ENCODE peak calls at places on chromosome 20, in six cellular contexts. G is RWPE2, K is transverse colon, S is HCT116, V is coronary artery, F is MCF 10A. T is an unnamed sample.

GRCh38 chr20:24580006-24580405 is 110.6 kb downstream of the SYNDIG1 start:
- DNase-seq in V (peak), S (no peak), G (no peak), F (no peak), K (no peak), T (no peak)

GRCh38 chr20:51678041-51678697 is 90.0 kb downstream of the ATP9A start:
- DNase-seq in S (no peak), V (no peak), F (no peak), K (no peak), G (no peak), T (no peak)

GRCh38 chr20:46376196-46376785 is 30.1 kb downstream of the ELMO2 start:
- DNase-seq in V (no peak), S (no peak), G (no peak), K (no peak), F (no peak), T (no peak)

GRCh38 chr20:63035284-63036185 is 28.8 kb upstream of the BHLHE23 start:
- DNase-seq in G (peak), V (no peak), K (no peak), S (no peak), F (no peak), T (no peak)

GRCh38 chr20:12270863-12271262 is 353.2 kb downstream of the BTBD3 start:
- DNase-seq in V (no peak), G (no peak), S (no peak), F (peak), K (no peak), T (no peak)

GRCh38 chr20:23246682-23247664 is 103.6 kb upstream of the NXT1 start:
- DNase-seq in G (no peak), V (peak), K (no peak), S (no peak), F (no peak), T (no peak)

GRCh38 chr20:10863337-10864060 is 189.7 kb upstream of the JAG1 start:
- DNase-seq in K (no peak), S (peak), V (no peak), F (peak), G (no peak), T (no peak)

GRCh38 chr20:21505810-21506530 is 7.9 kb downstream of the NKX2-2 start:
- DNase-seq in K (peak), F (no peak), V (peak), S (peak), G (no peak), T (no peak)

GRCh38 chr20:1146957-1147356 is 28.6 kb downstream of the PSMF1 start:
- DNase-seq in V (no peak), S (no peak), G (no peak), K (no peak), F (no peak), T (no peak)

GRCh38 chr20:37907677-37908397 is 4.9 kb downstream of the VSTM2L start:
- DNase-seq in K (no peak), F (peak), V (no peak), G (no peak), S (no peak), T (peak)

GRCh38 chr20:52379723-52380336 is 188.3 kb upstream of the ZFP64 start:
- DNase-seq in F (peak), K (peak), S (no peak), V (no peak), G (no peak), T (no peak)

GRCh38 chr20:9829835-9830234 is 9.0 kb downstream of the PAK5 start:
- DNase-seq in F (no peak), G (no peak), K (no peak), V (no peak), S (no peak), T (no peak)

GRCh38 chr20:57323034-57323433 is 6.6 kb upstream of the SPO11 start:
- DNase-seq in S (no peak), F (peak), G (peak), V (no peak), K (peak), T (no peak)

GRCh38 chr20:48406462-48407235 is 421.1 kb downstream of the PREX1 start:
- DNase-seq in K (no peak), V (no peak), S (no peak), G (no peak), F (no peak), T (no peak)

GRCh38 chr20:51481311-51481997 is 61.1 kb downstream of the NFATC2 start:
- DNase-seq in S (no peak), F (no peak), G (peak), K (no peak), V (no peak), T (no peak)

GRCh38 chr20:33666293-33667244 is at the start of gene ACTL10:
- DNase-seq in G (peak), S (no peak), V (peak), K (peak), F (peak), T (peak)

GRCh38 chr20:58482416-58482815 is 32.8 kb downstream of the APCDD1L start:
- DNase-seq in F (no peak), V (no peak), G (no peak), S (no peak), K (no peak), T (no peak)

GRCh38 chr20:59902470-59902869 is 31.0 kb downstream of the SYCP2 start:
- DNase-seq in G (no peak), S (no peak), V (no peak), F (no peak), K (no peak), T (no peak)

GRCh38 chr20:49951160-49951559 is 15.0 kb downstream of the RNF114 start:
- DNase-seq in V (no peak), K (no peak), S (no peak), G (no peak), F (peak), T (no peak)

GRCh38 chr20:54843891-54844290 is 368.5 kb downstream of the DOK5 start:
- DNase-seq in V (no peak), K (no peak), S (no peak), F (no peak), G (no peak), T (no peak)

GRCh38 chr20:48015943-48016723 is 230.9 kb upstream of the SULF2 start:
- DNase-seq in S (no peak), K (no peak), G (peak), V (no peak), F (peak), T (peak)

GRCh38 chr20:48832423-48832735 is 4.6 kb upstream of the PREX1 start:
- DNase-seq in K (peak), S (no peak), V (peak), F (no peak), G (no peak), T (no peak)

GRCh38 chr20:38833154-38833856 is 27.8 kb downstream of the PPP1R16B start:
- DNase-seq in G (no peak), V (peak), S (no peak), F (no peak), K (no peak), T (no peak)

GRCh38 chr20:25044660-25045342 is 13.1 kb downstream of the ACSS1 start:
- DNase-seq in V (peak), K (no peak), F (no peak), S (no peak), G (peak), T (no peak)

GRCh38 chr20:2814587-2815051 is at the start of gene C20orf141:
- DNase-seq in S (no peak), K (peak), G (peak), F (peak), V (peak), T (peak)

GRCh38 chr20:58179432-58180099 is 48.9 kb downstream of the ANKRD60 start:
- DNase-seq in V (no peak), S (no peak), G (no peak), F (peak), K (peak), T (peak)

GRCh38 chr20:37545516-37545915 is 17.8 kb upstream of the BLCAP start:
- DNase-seq in G (no peak), K (no peak), S (no peak), V (no peak), F (no peak), T (no peak)

GRCh38 chr20:9966966-9967365 is 67.8 kb upstream of the ANKEF1 start:
- DNase-seq in F (peak), K (no peak), V (no peak), S (no peak), G (no peak), T (no peak)

GRCh38 chr20:1633535-1633934 is 13.7 kb upstream of the SIRPB1 start:
- DNase-seq in V (no peak), K (no peak), F (peak), S (peak), G (no peak), T (no peak)

GRCh38 chr20:39913274-39913673 is 775.8 kb downstream of the MAFB start:
- DNase-seq in F (no peak), V (no peak), K (no peak), S (no peak), G (no peak), T (no peak)

GRCh38 chr20:57468523-57469417 is 56.2 kb downstream of the CTCFL start:
- DNase-seq in S (no peak), V (no peak), G (no peak), F (no peak), K (no peak), T (no peak)

GRCh38 chr20:50172347-50173013 is 18.1 kb upstream of the CEBPB start:
- DNase-seq in G (peak), F (no peak), S (no peak), V (no peak), K (peak), T (no peak)

GRCh38 chr20:4813076-4813838 is 91.5 kb downstream of the PRND start:
- DNase-seq in K (peak), S (no peak), V (no peak), G (no peak), F (no peak), T (no peak)

GRCh38 chr20:15528386-15529111 is 1044.7 kb downstream of the KIF16B start:
- DNase-seq in S (no peak), V (no peak), F (no peak), G (no peak), K (no peak), T (no peak)

GRCh38 chr20:20271277-20271676 is 96.6 kb upstream of the INSM1 start:
- DNase-seq in K (no peak), F (no peak), V (no peak), S (no peak), G (no peak), T (no peak)

GRCh38 chr20:48777005-48777404 is 50.8 kb downstream of the PREX1 start:
- DNase-seq in G (no peak), S (no peak), V (no peak), F (no peak), K (no peak), T (no peak)

GRCh38 chr20:19973920-19974620 is 43.1 kb upstream of the NAA20 start:
- DNase-seq in V (peak), F (peak), S (no peak), G (no peak), K (peak), T (no peak)

GRCh38 chr20:17969276-17969883 is 562 bp downstream of the MGME1 start:
- DNase-seq in V (no peak), G (no peak), K (peak), S (no peak), F (peak), T (no peak)

GRCh38 chr20:41340327-41341055 is at the start of gene LPIN3:
- DNase-seq in G (peak), S (peak), K (peak), V (peak), F (peak), T (no peak)
- TF ChIP-seq CTCF in G (peak), S (no peak), K (no peak), V (no peak), F (no peak), T (no peak)

DNA sequence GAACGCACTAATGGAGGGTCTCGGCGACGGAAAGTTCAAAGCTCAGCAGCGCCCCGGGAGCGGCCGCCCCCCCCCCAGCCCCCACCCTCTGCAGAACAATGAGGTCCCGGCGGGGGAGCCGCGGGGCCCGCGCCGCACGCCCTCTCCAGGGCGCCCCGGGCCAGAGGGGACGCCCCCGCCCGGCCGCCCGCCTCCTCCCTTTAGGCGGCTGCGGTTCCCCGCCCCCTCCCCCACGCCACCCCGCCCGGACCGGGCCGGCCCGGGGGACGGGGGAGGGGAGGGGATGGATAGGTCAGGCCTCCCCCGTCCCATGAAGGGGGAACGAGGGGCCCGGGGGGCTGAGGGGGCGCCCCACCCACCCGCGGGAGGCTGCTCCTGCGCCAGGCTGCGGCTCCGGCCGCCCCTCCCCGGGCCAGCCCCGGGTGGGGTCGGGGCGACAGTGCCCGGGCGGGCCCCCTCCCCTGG is 1.5 kb downstream of the NOL4L start:
- DNase-seq in G (no peak), S (no peak), V (no peak), F (no peak), K (no peak), T (no peak)
- TF ChIP-seq CTCF in G (no peak), S (no peak), V (no peak), F (no peak), K (no peak), T (no peak)

GRCh38 chr20:61874421-61875068 is 191.1 kb downstream of the TAF4 start:
- DNase-seq in S (peak), G (no peak), V (no peak), F (peak), K (no peak), T (no peak)
- TF ChIP-seq CTCF in S (peak), G (peak), V (no peak), F (peak), K (no peak), T (no peak)

DNA sequence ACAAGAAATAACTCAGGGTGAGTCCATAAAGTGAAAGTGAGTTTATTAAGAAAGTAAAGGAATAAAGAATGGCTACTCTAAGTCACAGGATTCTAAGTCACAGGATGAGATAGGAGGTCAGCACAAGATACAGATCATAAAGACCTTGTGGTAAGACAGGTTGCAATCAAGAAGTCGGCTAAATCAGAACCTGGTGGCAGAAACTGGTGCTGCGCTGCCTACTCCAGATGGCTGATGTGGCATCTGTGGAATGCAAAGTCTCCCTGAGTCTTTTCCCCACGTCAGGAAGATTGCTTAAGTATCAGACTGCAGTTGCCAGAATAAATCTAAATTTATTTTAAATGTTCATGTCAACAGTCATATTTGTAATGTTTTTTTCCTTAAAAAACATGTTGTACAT is 10.7 kb upstream of the KCNK15 start:
- DNase-seq in S (no peak), F (peak), K (no peak), G (no peak), V (no peak), T (no peak)
- TF ChIP-seq CTCF in S (peak), F (peak), K (no peak), G (peak), V (no peak), T (peak)

DNA sequence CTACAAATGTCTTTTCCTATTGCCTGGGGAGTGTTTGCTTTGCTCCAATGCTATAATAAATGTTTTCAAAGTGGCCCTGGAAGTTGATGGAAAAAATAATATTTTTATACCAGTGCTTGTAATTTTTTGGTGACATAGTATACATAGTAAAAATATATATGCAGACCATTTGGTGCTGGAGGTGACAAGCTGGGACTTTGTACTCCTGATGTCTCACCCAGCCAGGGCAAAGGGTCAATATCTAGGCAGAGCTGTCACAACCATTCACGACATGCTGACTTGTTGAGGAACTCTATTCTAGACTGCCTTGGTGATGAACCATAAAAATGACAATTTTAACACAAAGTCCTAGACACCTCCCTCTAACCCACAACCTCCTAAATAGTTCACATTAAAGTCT is 203.0 kb downstream of the PLCB1 start:
- DNase-seq in S (no peak), V (no peak), F (no peak), K (no peak), G (no peak), T (no peak)
- TF ChIP-seq CTCF in S (no peak), V (no peak), F (no peak), K (no peak), G (no peak), T (no peak)

T was measured in osteocyte.